ENCODE peak calls at places on chromosome 11, in five cellular contexts. One of them, this sample, is unnamed.
A peak's percentile ranks its signal among the peaks of the same experiment; 100 is the strongest.

GRCh38 chr11:9138133-9138453 is 46.7 kb upstream of the SCUBE2 start:
- DNase-seq in lower lobe of right lung: no peak
- DNase-seq in fibroblast of lung: no peak
- DNase-seq in ovary: no peak
- DNase-seq in HFFc6: no peak
- DNase-seq in this sample: no peak

GRCh38 chr11:111623527-111624030 is 21.3 kb downstream of the SIK2 start:
- DNase-seq in lower lobe of right lung: no peak
- DNase-seq in fibroblast of lung: no peak
- DNase-seq in ovary: no peak
- DNase-seq in HFFc6: no peak
- DNase-seq in this sample: no peak

GRCh38 chr11:46382644-46383403 is 1.4 kb downstream of the MDK start:
- DNase-seq in ovary: no peak
- DNase-seq in fibroblast of lung: peak; percentile 38
- DNase-seq in lower lobe of right lung: no peak
- DNase-seq in HFFc6: peak; percentile 32
- DNase-seq in this sample: peak; percentile 47

GRCh38 chr11:85776951-85777602 is 33.9 kb downstream of the SYTL2 start:
- DNase-seq in ovary: no peak
- DNase-seq in lower lobe of right lung: no peak
- DNase-seq in HFFc6: no peak
- DNase-seq in fibroblast of lung: no peak
- DNase-seq in this sample: no peak

GRCh38 chr11:65440831-65441499 is 18.4 kb downstream of the NEAT1 start:
- DNase-seq in fibroblast of lung: peak; percentile 40
- DNase-seq in HFFc6: no peak
- DNase-seq in lower lobe of right lung: no peak
- DNase-seq in ovary: no peak
- DNase-seq in this sample: no peak

GRCh38 chr11:41237386-41237785 is 222.1 kb downstream of the LRRC4C start:
- DNase-seq in lower lobe of right lung: no peak
- DNase-seq in fibroblast of lung: peak; percentile 7
- DNase-seq in HFFc6: no peak
- DNase-seq in ovary: no peak
- DNase-seq in this sample: no peak

GRCh38 chr11:11408436-11409221 is 55.6 kb upstream of the CSNK2A3 start:
- DNase-seq in lower lobe of right lung: no peak
- DNase-seq in HFFc6: peak; percentile 12
- DNase-seq in ovary: peak; percentile 30
- DNase-seq in fibroblast of lung: peak; percentile 34
- DNase-seq in this sample: no peak

GRCh38 chr11:82927264-82927880 is 25.8 kb downstream of the DDIAS start:
- DNase-seq in fibroblast of lung: peak; percentile 51
- DNase-seq in lower lobe of right lung: no peak
- DNase-seq in ovary: no peak
- DNase-seq in HFFc6: peak; percentile 54
- DNase-seq in this sample: peak; percentile 16

GRCh38 chr11:61728940-61729219 is 23.6 kb upstream of the MYRF start:
- DNase-seq in lower lobe of right lung: no peak
- DNase-seq in fibroblast of lung: peak; percentile 81
- DNase-seq in ovary: no peak
- DNase-seq in HFFc6: peak; percentile 21
- DNase-seq in this sample: no peak

GRCh38 chr11:68956142-68956541 is 24.6 kb downstream of the MRGPRD start:
- DNase-seq in lower lobe of right lung: no peak
- DNase-seq in fibroblast of lung: no peak
- DNase-seq in ovary: no peak
- DNase-seq in HFFc6: no peak
- DNase-seq in this sample: peak; percentile 57

GRCh38 chr11:113546757-113547507 is 71.7 kb upstream of the DRD2 start:
- DNase-seq in lower lobe of right lung: no peak
- DNase-seq in ovary: no peak
- DNase-seq in fibroblast of lung: peak; percentile 97
- DNase-seq in HFFc6: no peak
- DNase-seq in this sample: no peak

GRCh38 chr11:84140386-84141169 is 854.4 kb upstream of the CCDC90B start:
- DNase-seq in HFFc6: no peak
- DNase-seq in lower lobe of right lung: no peak
- DNase-seq in fibroblast of lung: no peak
- DNase-seq in ovary: no peak
- DNase-seq in this sample: no peak

GRCh38 chr11:34512810-34513673 is 552 bp downstream of the ELF5 start:
- DNase-seq in fibroblast of lung: peak; percentile 33
- DNase-seq in HFFc6: peak; percentile 57
- DNase-seq in ovary: no peak
- DNase-seq in lower lobe of right lung: peak; percentile 76
- DNase-seq in this sample: peak; percentile 67

GRCh38 chr11:116693206-116694016 is 79.4 kb downstream of the BUD13 start:
- DNase-seq in HFFc6: no peak
- DNase-seq in ovary: no peak
- DNase-seq in fibroblast of lung: no peak
- DNase-seq in lower lobe of right lung: no peak
- DNase-seq in this sample: no peak

GRCh38 chr11:70467196-70468085 is 69.1 kb downstream of the CTTN start:
- DNase-seq in HFFc6: peak; percentile 29
- DNase-seq in lower lobe of right lung: peak; percentile 66
- DNase-seq in fibroblast of lung: no peak
- DNase-seq in ovary: peak; percentile 49
- DNase-seq in this sample: peak; percentile 81

GRCh38 chr11:104332110-104332509 is 168.2 kb upstream of the PDGFD start:
- DNase-seq in lower lobe of right lung: no peak
- DNase-seq in HFFc6: no peak
- DNase-seq in ovary: no peak
- DNase-seq in fibroblast of lung: no peak
- DNase-seq in this sample: peak; percentile 31
- TF ChIP-seq CTCF in lower lobe of right lung: no peak
- TF ChIP-seq CTCF in HFFc6: peak; percentile 43
- TF ChIP-seq CTCF in ovary: no peak
- TF ChIP-seq CTCF in fibroblast of lung: no peak
- TF ChIP-seq CTCF in this sample: peak; percentile 27

DNA sequence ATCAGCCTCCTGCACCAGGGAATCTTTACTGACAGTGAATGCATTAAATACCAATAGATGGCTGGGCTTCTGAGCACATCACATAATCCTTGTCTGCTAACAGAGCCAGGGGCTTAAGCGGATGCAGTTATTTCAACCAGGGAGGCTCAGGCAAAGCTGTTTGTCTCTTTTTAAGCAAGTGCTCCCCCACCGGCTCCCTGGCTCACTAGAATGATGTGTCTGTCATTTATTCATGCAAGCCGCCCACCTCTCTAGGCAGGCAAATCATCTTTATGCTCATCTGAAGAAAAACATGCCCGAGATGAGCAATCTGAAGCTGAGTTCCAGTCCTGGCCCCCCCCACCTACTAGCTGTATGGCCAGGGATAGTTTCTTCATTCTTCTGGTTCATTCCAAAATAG is 182.2 kb downstream of the TENM4 start:
- DNase-seq in lower lobe of right lung: no peak
- DNase-seq in ovary: no peak
- DNase-seq in HFFc6: no peak
- DNase-seq in fibroblast of lung: peak; percentile 33
- DNase-seq in this sample: no peak
- TF ChIP-seq CTCF in lower lobe of right lung: no peak
- TF ChIP-seq CTCF in ovary: no peak
- TF ChIP-seq CTCF in HFFc6: no peak
- TF ChIP-seq CTCF in fibroblast of lung: no peak
- TF ChIP-seq CTCF in this sample: no peak

DNA sequence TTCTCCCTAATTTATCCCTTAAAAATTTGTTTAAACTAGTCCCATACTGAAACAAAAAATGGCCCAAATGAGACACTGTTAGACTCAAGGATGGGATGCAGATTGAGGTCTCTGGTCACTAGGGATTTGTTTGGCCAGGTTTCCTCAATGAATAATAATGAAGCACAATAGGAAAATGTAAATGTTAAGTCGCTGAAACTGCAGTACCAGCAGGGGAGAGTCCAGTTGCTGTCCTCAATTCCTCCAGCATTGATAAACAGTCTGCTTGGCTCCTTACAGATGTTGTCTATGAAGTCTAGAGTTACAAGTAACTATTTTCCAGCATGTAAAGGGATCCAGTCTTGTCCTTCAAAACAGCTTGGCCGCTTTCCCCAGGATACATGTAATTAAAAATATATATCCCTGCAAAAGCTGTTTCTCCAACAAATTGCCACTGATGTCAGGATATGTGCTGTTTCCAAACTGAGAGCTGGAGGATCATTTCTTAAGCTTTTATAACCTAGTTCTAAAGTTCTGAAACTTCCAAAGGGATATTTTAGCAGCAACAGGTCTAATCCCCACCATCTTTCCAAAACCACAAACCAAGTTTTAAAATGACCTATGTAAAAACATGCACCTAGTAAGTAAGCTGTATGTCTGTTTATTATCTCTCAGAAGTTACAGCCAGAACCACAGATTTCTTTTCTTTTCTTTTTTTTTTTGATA is 2.1 kb downstream of the FZD4 start:
- DNase-seq in fibroblast of lung: peak; percentile 36
- DNase-seq in lower lobe of right lung: no peak
- DNase-seq in HFFc6: no peak
- DNase-seq in ovary: no peak
- DNase-seq in this sample: no peak
- TF ChIP-seq CTCF in fibroblast of lung: no peak
- TF ChIP-seq CTCF in lower lobe of right lung: no peak
- TF ChIP-seq CTCF in HFFc6: no peak
- TF ChIP-seq CTCF in ovary: no peak
- TF ChIP-seq CTCF in this sample: no peak

GRCh38 chr11:131581006-131581405 is 210.6 kb downstream of the NTM start:
- DNase-seq in lower lobe of right lung: no peak
- DNase-seq in HFFc6: no peak
- DNase-seq in ovary: no peak
- DNase-seq in fibroblast of lung: peak; percentile 58
- DNase-seq in this sample: no peak

GRCh38 chr11:131582021-131582531 is 211.7 kb downstream of the NTM start:
- DNase-seq in fibroblast of lung: no peak
- DNase-seq in lower lobe of right lung: no peak
- DNase-seq in ovary: no peak
- DNase-seq in HFFc6: no peak
- DNase-seq in this sample: no peak

GRCh38 chr11:131580466-131580865 is 210.1 kb downstream of the NTM start:
- DNase-seq in lower lobe of right lung: no peak
- DNase-seq in HFFc6: no peak
- DNase-seq in fibroblast of lung: peak; percentile 89
- DNase-seq in ovary: no peak
- DNase-seq in this sample: no peak

GRCh38 chr11:131583823-131584222 is 213.4 kb downstream of the NTM start:
- DNase-seq in lower lobe of right lung: no peak
- DNase-seq in fibroblast of lung: no peak
- DNase-seq in HFFc6: no peak
- DNase-seq in ovary: no peak
- DNase-seq in this sample: no peak

GRCh38 chr11:131579932-131580387 is 209.5 kb downstream of the NTM start:
- DNase-seq in lower lobe of right lung: no peak
- DNase-seq in fibroblast of lung: peak; percentile 97
- DNase-seq in ovary: no peak
- DNase-seq in HFFc6: peak; percentile 63
- DNase-seq in this sample: peak; percentile 54
- TF ChIP-seq CTCF in lower lobe of right lung: peak; percentile 25
- TF ChIP-seq CTCF in fibroblast of lung: peak; percentile 66
- TF ChIP-seq CTCF in ovary: no peak
- TF ChIP-seq CTCF in HFFc6: peak; percentile 79
- TF ChIP-seq CTCF in this sample: peak; percentile 66

GRCh38 chr11:57812634-57813033 is 51.0 kb downstream of the CTNND1 start:
- DNase-seq in HFFc6: no peak
- DNase-seq in fibroblast of lung: no peak
- DNase-seq in ovary: no peak
- DNase-seq in lower lobe of right lung: no peak
- DNase-seq in this sample: no peak
- TF ChIP-seq CTCF in HFFc6: no peak
- TF ChIP-seq CTCF in fibroblast of lung: no peak
- TF ChIP-seq CTCF in ovary: no peak
- TF ChIP-seq CTCF in lower lobe of right lung: no peak
- TF ChIP-seq CTCF in this sample: no peak

DNA sequence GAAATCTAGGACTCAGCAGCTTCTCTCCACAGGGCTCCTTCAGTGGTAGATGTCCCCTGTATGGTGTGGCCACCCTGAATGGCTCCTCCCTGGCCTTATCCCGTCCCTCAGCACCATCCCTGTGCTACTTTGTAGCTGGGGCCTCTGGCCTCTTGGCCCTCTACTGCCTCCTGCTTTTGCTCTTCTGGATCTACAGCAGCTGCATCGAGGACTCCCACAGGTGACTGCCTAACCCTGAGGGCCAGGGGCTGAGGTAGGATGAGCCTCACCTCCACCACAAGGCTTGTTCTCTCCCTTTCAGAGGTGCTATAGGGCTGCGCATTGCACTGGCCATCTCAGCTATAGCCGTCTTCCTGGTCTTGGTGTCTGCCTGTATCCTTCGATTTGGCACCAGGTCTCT is 1.8 kb downstream of the TMEM179B start:
- DNase-seq in lower lobe of right lung: no peak
- DNase-seq in ovary: no peak
- DNase-seq in HFFc6: no peak
- DNase-seq in fibroblast of lung: no peak
- DNase-seq in this sample: no peak
- TF ChIP-seq CTCF in lower lobe of right lung: no peak
- TF ChIP-seq CTCF in ovary: no peak
- TF ChIP-seq CTCF in HFFc6: no peak
- TF ChIP-seq CTCF in fibroblast of lung: no peak
- TF ChIP-seq CTCF in this sample: no peak

This sample was measured in nephron progenitor cell.